ENCODE peak calls at places on chromosomes 3 and 15, in four cellular contexts. F is brain microvascular endothelial cell, M is AG09319, N is D721Med. P is an unnamed sample.

GRCh38 chr3:42802876-42803799 is 1.2 kb downstream of the HIGD1A start:
- DNase-seq in F (no peak), M (no peak), N (no peak), P (no peak)

GRCh38 chr3:45635475-45636256 is 41.1 kb downstream of the LIMD1 start:
- DNase-seq in F (peak; percentile 77), M (no peak), N (no peak), P (peak; percentile 88)

GRCh38 chr3:70120360-70120966 is 120.9 kb downstream of the SAMMSON start:
- DNase-seq in F (peak; percentile 74), M (no peak), N (peak; percentile 13), P (peak; percentile 31)

GRCh38 chr3:120649735-120650705 is 32.0 kb downstream of the HGD start:
- DNase-seq in F (no peak), M (no peak), N (no peak), P (no peak)

GRCh38 chr15:20351448-20351961 is 190.1 kb downstream of the GOLGA6L6 start:
- DNase-seq in F (no peak), M (no peak), N (no peak), P (no peak)

GRCh38 chr15:50166216-50166615 is 15.8 kb upstream of the SLC27A2 start:
- DNase-seq in F (peak; percentile 27), M (peak; percentile 27), N (no peak), P (no peak)

GRCh38 chr3:113802795-113803455 is 35.7 kb upstream of the GRAMD1C start:
- DNase-seq in F (no peak), M (no peak), N (no peak), P (no peak)

GRCh38 chr15:31020542-31020941 is 29.1 kb upstream of the MTMR10 start:
- DNase-seq in F (no peak), M (no peak), N (no peak), P (no peak)

GRCh38 chr15:66800584-66801235 is 98.7 kb downstream of the SMAD6 start:
- DNase-seq in F (no peak), M (no peak), N (no peak), P (no peak)

GRCh38 chr15:40092416-40093223 is 16.1 kb downstream of the BMF start:
- DNase-seq in F (no peak), M (peak; percentile 96), N (no peak), P (no peak)

GRCh38 chr3:115301364-115301860 is 154.3 kb upstream of the ZBTB20 start:
- DNase-seq in F (peak; percentile 22), M (no peak), N (no peak), P (no peak)

GRCh38 chr15:59885832-59886231 is 118.3 kb upstream of the FOXB1 start:
- DNase-seq in F (no peak), M (no peak), N (no peak), P (no peak)

GRCh38 chr3:8506611-8507061 is 5.0 kb downstream of the LMCD1 start:
- DNase-seq in F (peak; percentile 74), M (no peak), N (no peak), P (no peak)

GRCh38 chr3:53243165-53243564 is 12.7 kb downstream of the TKT start:
- DNase-seq in F (peak; percentile 53), M (peak; percentile 89), N (no peak), P (no peak)

GRCh38 chr3:149373235-149374125 is 4.0 kb downstream of the TM4SF1 start:
- DNase-seq in F (no peak), M (no peak), N (no peak), P (no peak)

GRCh38 chr3:124577494-124578167 is 152.6 kb upstream of the UMPS start:
- DNase-seq in F (no peak), M (no peak), N (no peak), P (no peak)

GRCh38 chr3:88195951-88196434 is 46.2 kb downstream of the C3orf38 start:
- DNase-seq in F (peak; percentile 74), M (no peak), N (no peak), P (no peak)

GRCh38 chr3:48990636-48991421 is 788 bp downstream of the P4HTM start:
- DNase-seq in F (no peak), M (no peak), N (peak; percentile 23), P (no peak)

GRCh38 chr15:39999538-39999937 is 39.4 kb downstream of the SRP14 start:
- DNase-seq in F (no peak), M (no peak), N (no peak), P (no peak)

GRCh38 chr3:194322701-194323174 is 28.4 kb downstream of the CPN2 start:
- DNase-seq in F (peak; percentile 48), M (no peak), N (no peak), P (no peak)

DNA sequence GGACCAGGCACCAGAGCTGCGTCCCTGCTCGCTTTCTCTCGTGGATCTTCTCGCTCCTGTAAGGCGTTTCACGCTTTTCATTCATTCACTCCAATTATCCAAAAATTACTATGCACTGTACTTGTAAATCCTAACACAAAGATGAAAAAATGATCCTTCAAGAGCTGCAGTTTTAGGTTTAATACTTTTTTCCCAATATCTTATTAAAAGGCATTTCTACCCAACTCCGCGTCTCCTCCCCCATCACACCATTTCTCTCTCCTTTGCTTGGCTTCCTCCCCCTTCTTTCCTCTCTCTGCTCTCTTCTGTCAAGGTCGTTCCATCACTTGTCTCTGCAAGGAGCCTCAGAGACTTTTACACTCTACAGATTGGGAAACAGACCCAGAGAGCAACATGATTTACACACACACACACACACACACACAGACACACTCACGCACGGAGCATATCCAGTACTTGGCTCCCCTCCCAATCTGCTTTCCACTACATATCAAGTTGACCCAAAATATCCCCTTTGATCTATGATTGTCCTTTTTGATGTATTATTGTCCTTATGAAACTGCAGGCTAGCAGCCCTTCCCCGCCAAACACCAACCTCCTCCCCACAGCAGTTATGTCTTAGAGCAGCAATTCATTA is 476 bp upstream of the CLDN1 start:
- DNase-seq in F (peak; percentile 11), M (no peak), N (no peak), P (no peak)
- TF ChIP-seq CTCF in F (no peak), M (no peak), N (no peak), P (no peak)

DNA sequence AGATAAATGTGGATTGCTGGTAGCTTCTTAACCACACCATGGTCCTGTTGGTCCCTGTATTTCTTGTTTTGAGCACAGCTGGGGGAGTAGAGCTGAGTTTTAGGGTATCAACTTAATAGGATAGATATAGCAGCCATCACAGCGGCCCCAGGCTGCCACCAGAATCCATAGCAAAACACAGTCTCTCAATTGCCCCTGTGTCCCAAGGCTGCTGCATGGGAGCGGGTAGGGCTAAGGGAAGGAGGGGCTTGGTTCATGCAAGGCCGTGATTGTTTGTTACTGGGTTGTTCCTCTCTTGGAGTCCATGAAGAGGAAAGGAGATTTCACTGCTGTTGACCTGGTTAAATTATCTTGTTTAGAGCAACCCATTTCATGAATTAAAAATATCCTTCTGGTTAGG is 22.1 kb downstream of the ARNT2 start:
- DNase-seq in F (no peak), M (no peak), N (no peak), P (no peak)
- TF ChIP-seq CTCF in F (no peak), M (no peak), N (no peak), P (no peak)

GRCh38 chr3:151426337-151426648 is 34.6 kb downstream of the IGSF10 start:
- DNase-seq in F (no peak), M (no peak), N (no peak), P (no peak)
- TF ChIP-seq CTCF in F (peak; percentile 39), M (no peak), N (no peak), P (peak; percentile 32)

DNA sequence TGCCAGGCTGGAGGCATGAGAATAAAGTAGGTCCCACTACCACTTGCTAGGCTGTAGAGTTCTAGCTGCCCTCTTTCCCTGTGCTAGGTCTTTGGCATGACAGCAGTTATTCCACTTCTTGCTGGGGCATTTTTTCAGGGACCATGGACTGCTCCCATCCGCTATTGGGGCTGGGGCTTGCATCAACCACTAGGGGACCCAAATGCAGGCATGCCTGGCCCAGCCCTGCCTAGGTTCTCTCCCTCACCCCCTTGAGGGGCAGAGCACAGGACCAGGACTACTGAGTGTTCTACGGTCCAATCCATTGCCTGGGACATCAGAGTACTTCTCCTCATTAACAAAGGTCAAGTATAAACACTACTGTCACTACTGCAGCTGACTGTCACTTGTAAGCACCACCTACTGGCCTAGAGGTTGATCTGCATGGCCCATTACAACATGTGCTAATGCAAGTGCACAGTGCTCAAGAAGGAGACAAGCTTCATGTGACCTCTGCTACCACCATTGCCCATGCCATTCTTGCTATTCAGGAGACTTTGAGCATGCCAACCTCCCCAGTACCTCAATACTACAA is 270.5 kb downstream of the MBNL1 start:
- DNase-seq in F (no peak), M (no peak), N (no peak), P (no peak)
- TF ChIP-seq CTCF in F (peak; percentile 6), M (no peak), N (no peak), P (peak; percentile 39)